ENCODE peak calls at places on chromosomes 12 and 14, in six cellular contexts. H, N, L, X, I and O are unnamed samples.
A peak's percentile ranks its signal among the peaks of the same experiment; 100 is the strongest.

GRCh38 chr14:92860097-92860496 is 62.9 kb upstream of the CHGA start:
- DNase-seq in H (no peak), I (no peak), L (no peak), X (no peak), N (no peak), O (no peak)

GRCh38 chr12:54052745-54053624 is 650 bp upstream of the HOXC4 start:
- DNase-seq in L (no peak), X (no peak), N (peak; percentile 64), I (no peak), H (no peak), O (no peak)

GRCh38 chr12:14960548-14961465 is 594 bp downstream of the ARHGDIB start:
- DNase-seq in L (no peak), H (peak; percentile 93), X (no peak), I (no peak), N (no peak), O (peak; percentile 37)

GRCh38 chr12:112107728-112108447 is 695 bp downstream of the NAA25 start:
- DNase-seq in N (peak; percentile 6), I (no peak), H (no peak), X (no peak), L (peak; percentile 41), O (peak; percentile 65)

GRCh38 chr14:55979096-55979495 is 139.1 kb upstream of the PELI2 start:
- DNase-seq in H (no peak), I (no peak), L (no peak), X (no peak), N (no peak), O (no peak)

GRCh38 chr14:29553427-29553826 is 374.2 kb downstream of the PRKD1 start:
- DNase-seq in L (no peak), N (no peak), I (no peak), X (no peak), H (no peak), O (no peak)

GRCh38 chr12:4934651-4935050 is 24.9 kb downstream of the KCNA1 start:
- DNase-seq in I (no peak), N (no peak), L (no peak), H (no peak), X (no peak), O (no peak)

GRCh38 chr12:32140867-32141266 is 34.2 kb downstream of the BICD1 start:
- DNase-seq in L (no peak), H (no peak), X (no peak), N (no peak), I (no peak), O (no peak)

GRCh38 chr12:130423136-130423535 is 85.4 kb downstream of the PIWIL1 start:
- DNase-seq in H (no peak), L (no peak), X (no peak), I (no peak), N (no peak), O (no peak)

GRCh38 chr12:132266370-132266769 is 63.0 kb downstream of the GALNT9 start:
- DNase-seq in L (no peak), N (no peak), X (no peak), I (no peak), H (no peak), O (no peak)

GRCh38 chr12:24960222-24960855 is 11.4 kb upstream of the BCAT1 start:
- DNase-seq in X (no peak), L (peak; percentile 61), N (peak; percentile 54), I (no peak), H (peak; percentile 71), O (peak; percentile 74)

GRCh38 chr12:102871014-102871413 is 46.0 kb downstream of the PAH start:
- DNase-seq in N (no peak), I (no peak), X (no peak), H (no peak), L (no peak), O (no peak)

GRCh38 chr12:121866331-121866730 is 7.7 kb upstream of the HPD start:
- DNase-seq in L (no peak), I (no peak), H (no peak), X (no peak), N (no peak), O (peak; percentile 2)

GRCh38 chr12:4275869-4276253 is 2.3 kb downstream of the CCND2 start:
- DNase-seq in H (no peak), N (no peak), L (peak; percentile 19), X (no peak), I (no peak), O (no peak)

GRCh38 chr12:57611810-57612710 is 825 bp downstream of the ARHGEF25 start:
- DNase-seq in H (no peak), X (no peak), I (no peak), N (no peak), L (no peak), O (no peak)